ENCODE peak calls at places on chromosomes 7 and 10, in nine cellular contexts. J is GM04504; V is mesothelial cell of epicardium; S is AG04450; I is foreskin fibroblast; E is stimulated activated CD4-positive, alpha-beta T cell treated with anti-CD3 and anti-CD28 coated beads, Interleukin-1b, Interleukin-23, amount 100 ng/mL, for 1 hour; G is endothelial cell; T is hypothalamus; Z is AG10803. A is an unnamed sample.

GRCh38 chr10:72687035-72687434 is 4.9 kb upstream of the MCU start:
- DNase-seq in T (no peak), G (no peak), S (no peak), V (no peak), I (no peak), E (no peak), Z (no peak), J (no peak), A (no peak)

GRCh38 chr7:74338366-74339108 is 49.3 kb downstream of the CLIP2 start:
- DNase-seq in T (no peak), V (no peak), Z (no peak), E (no peak), J (no peak), S (no peak), G (no peak), I (no peak), A (no peak)

GRCh38 chr10:66629976-66630375 is 295.9 kb upstream of the LRRTM3 start:
- DNase-seq in Z (no peak), T (no peak), E (no peak), V (no peak), G (no peak), J (no peak), I (peak), S (no peak), A (no peak)

GRCh38 chr10:103548006-103548405 is 54.5 kb downstream of the NEURL1 start:
- DNase-seq in I (no peak), S (no peak), T (no peak), G (no peak), E (no peak), J (no peak), V (no peak), Z (no peak), A (no peak)

GRCh38 chr10:43843331-43844101 is 194.8 kb upstream of the ZNF32 start:
- DNase-seq in E (no peak), S (peak), V (no peak), Z (peak), J (peak), G (no peak), I (peak), T (no peak), A (no peak)

GRCh38 chr10:29479081-29479917 is 155.5 kb downstream of the SVIL start:
- DNase-seq in T (no peak), V (no peak), Z (peak), J (no peak), G (no peak), S (no peak), E (no peak), I (peak), A (no peak)

GRCh38 chr7:149811221-149811620 is 27.0 kb upstream of the ZNF862 start:
- DNase-seq in J (no peak), S (no peak), V (no peak), Z (peak), T (no peak), I (peak), E (no peak), G (no peak), A (no peak)

GRCh38 chr7:5452470-5452899 is 28.9 kb upstream of the TNRC18 start:
- DNase-seq in Z (no peak), G (no peak), I (peak), T (no peak), V (no peak), E (no peak), S (no peak), J (no peak), A (no peak)

GRCh38 chr10:119246862-119247549 is 39.6 kb downstream of the GRK5 start:
- DNase-seq in V (no peak), I (peak), G (no peak), J (peak), T (no peak), E (no peak), S (peak), Z (peak), A (no peak)

GRCh38 chr7:102228935-102229334 is 57.7 kb upstream of the SH2B2 start:
- DNase-seq in Z (no peak), I (no peak), V (no peak), J (no peak), E (no peak), G (no peak), S (no peak), T (no peak), A (no peak)

GRCh38 chr7:158649279-158649678 is 55.3 kb downstream of the NCAPG2 start:
- DNase-seq in J (peak), E (no peak), Z (peak), I (peak), V (no peak), G (no peak), T (no peak), S (peak), A (no peak)

GRCh38 chr7:35975851-35976454 is 175.1 kb downstream of the SEPTIN7 start:
- DNase-seq in I (peak), T (no peak), E (no peak), S (peak), G (peak), V (no peak), J (peak), Z (peak), A (peak)

GRCh38 chr10:21860718-21861117 is 142.8 kb downstream of the DNAJC1 start:
- DNase-seq in Z (peak), J (no peak), G (no peak), S (no peak), E (no peak), T (no peak), V (no peak), I (no peak), A (no peak)

GRCh38 chr10:37680716-37681616 is 176.4 kb downstream of the ZNF248 start:
- DNase-seq in I (no peak), E (no peak), T (no peak), S (no peak), V (no peak), J (no peak), G (no peak), Z (no peak), A (no peak)

GRCh38 chr10:34121974-34122282 is 693.2 kb downstream of the PARD3 start:
- DNase-seq in G (no peak), J (no peak), V (no peak), E (no peak), I (peak), Z (no peak), T (no peak), S (peak), A (no peak)

GRCh38 chr10:131808370-131808930 is 92.4 kb upstream of the PPP2R2D start:
- DNase-seq in V (no peak), G (no peak), S (no peak), Z (no peak), T (no peak), J (no peak), E (no peak), I (no peak), A (no peak)

GRCh38 chr7:123060446-123060845 is 64.9 kb upstream of the TAS2R16 start:
- DNase-seq in G (no peak), J (no peak), E (no peak), T (no peak), Z (no peak), I (no peak), S (no peak), V (no peak), A (no peak)

GRCh38 chr10:63700935-63701263 is 179.7 kb downstream of the REEP3 start:
- DNase-seq in V (no peak), I (peak), S (no peak), E (no peak), Z (peak), G (no peak), T (no peak), J (no peak), A (no peak)

GRCh38 chr10:10886861-10887539 is 130.7 kb upstream of the CELF2 start:
- DNase-seq in G (no peak), J (no peak), V (no peak), S (no peak), I (no peak), E (no peak), Z (no peak), T (no peak), A (no peak)

GRCh38 chr10:57874810-57875209 is 392.9 kb downstream of the IPMK start:
- DNase-seq in V (no peak), G (no peak), E (no peak), Z (no peak), I (no peak), J (no peak), S (no peak), T (no peak), A (no peak)

GRCh38 chr7:101373812-101374612 is 11.3 kb downstream of the COL26A1 start:
- DNase-seq in G (no peak), S (no peak), J (no peak), Z (no peak), T (no peak), E (no peak), I (peak), V (no peak), A (no peak)

GRCh38 chr10:78651287-78651686 is 417.5 kb upstream of the ZMIZ1 start:
- DNase-seq in Z (no peak), J (no peak), V (no peak), G (no peak), E (no peak), I (no peak), T (no peak), S (no peak), A (no peak)

GRCh38 chr7:4484545-4484944 is 197.6 kb upstream of the FOXK1 start:
- DNase-seq in G (no peak), S (no peak), Z (no peak), I (no peak), T (no peak), E (no peak), V (no peak), J (no peak), A (no peak)

GRCh38 chr7:67019562-67020390 is 23.1 kb downstream of the TYW1 start:
- DNase-seq in V (no peak), G (no peak), I (peak), S (no peak), T (no peak), J (peak), E (no peak), Z (peak), A (no peak)

GRCh38 chr7:665251-665650 is 61.2 kb upstream of the DNAAF5 start:
- DNase-seq in S (peak), E (no peak), J (no peak), T (no peak), V (no peak), G (no peak), Z (peak), I (peak), A (no peak)

GRCh38 chr10:91088300-91089140 is 131.9 kb upstream of the PCGF5 start:
- DNase-seq in V (no peak), I (peak), S (no peak), E (no peak), J (peak), Z (peak), G (no peak), T (no peak), A (no peak)

GRCh38 chr7:149838992-149839408 is 825 bp downstream of the ZNF862 start:
- DNase-seq in E (no peak), T (no peak), V (no peak), G (no peak), J (no peak), S (no peak), I (peak), Z (peak), A (no peak)

GRCh38 chr7:13126347-13126746 is 438.9 kb downstream of the ARL4A start:
- DNase-seq in Z (no peak), I (no peak), V (no peak), G (no peak), J (no peak), T (no peak), S (no peak), E (no peak), A (no peak)

GRCh38 chr10:12019343-12019971 is 23.2 kb downstream of the UPF2 start:
- DNase-seq in G (no peak), V (no peak), I (no peak), E (no peak), S (no peak), J (no peak), T (no peak), Z (no peak), A (no peak)

GRCh38 chr10:97612386-97612785 is 20.9 kb downstream of the MORN4 start:
- DNase-seq in E (no peak), Z (peak), G (no peak), S (peak), I (peak), T (no peak), J (peak), V (no peak), A (no peak)

GRCh38 chr7:85172530-85172941 is 14.3 kb downstream of the SEMA3D start:
- DNase-seq in S (peak), E (no peak), T (no peak), Z (peak), I (peak), J (no peak), V (no peak), G (no peak), A (no peak)

GRCh38 chr7:50641442-50642405 is 76.5 kb upstream of the DDC start:
- DNase-seq in I (no peak), Z (no peak), J (no peak), G (no peak), V (no peak), T (no peak), E (no peak), S (no peak), A (no peak)

A was measured in NCI-H187.